ENCODE peak calls at places on chromosomes 11 and 22, in five cellular contexts. X, D, A, Y and M are unnamed samples.

GRCh38 chr11:45322111-45322705 is 36.1 kb upstream of the SYT13 start:
- DNase-seq in X (no peak), D (no peak), A (no peak), Y (no peak), M (no peak)

GRCh38 chr11:12667646-12668045 is 6.6 kb upstream of the TEAD1 start:
- DNase-seq in X (no peak), D (no peak), A (no peak), Y (no peak), M (no peak)

GRCh38 chr11:3341298-3341697 is 37.6 kb downstream of the ZNF195 start:
- DNase-seq in X (no peak), D (peak), A (no peak), Y (peak), M (peak)

GRCh38 chr11:69049490-69049867 is 747 bp downstream of the TPCN2 start:
- DNase-seq in X (no peak), D (no peak), A (no peak), Y (peak), M (peak)

GRCh38 chr11:17513853-17514252 is 30.4 kb downstream of the USH1C start:
- DNase-seq in X (no peak), D (no peak), A (no peak), Y (no peak), M (no peak)

GRCh38 chr11:72927380-72927779 is 113.2 kb downstream of the ATG16L2 start:
- DNase-seq in X (no peak), D (no peak), A (no peak), Y (no peak), M (no peak)

GRCh38 chr11:77074205-77074604 is 7.4 kb downstream of the CAPN5 start:
- DNase-seq in X (no peak), D (no peak), A (no peak), Y (peak), M (no peak)

GRCh38 chr11:121446752-121447156 is 5.4 kb upstream of the SORL1 start:
- DNase-seq in X (peak), D (peak), A (no peak), Y (peak), M (no peak)

GRCh38 chr11:85809191-85809590 is 1.8 kb downstream of the SYTL2 start:
- DNase-seq in X (no peak), D (no peak), A (no peak), Y (no peak), M (no peak)

GRCh38 chr22:35386670-35387288 is 5.9 kb downstream of the HMOX1 start:
- DNase-seq in X (no peak), D (no peak), A (no peak), Y (no peak), M (no peak)

GRCh38 chr22:19319281-19319680 is 27.8 kb upstream of the CLTCL1 start:
- DNase-seq in X (no peak), D (no peak), A (no peak), Y (no peak), M (no peak)

GRCh38 chr22:32130464-32130863 is 28.6 kb downstream of the C22orf42 start:
- DNase-seq in X (no peak), D (no peak), A (no peak), Y (no peak), M (no peak)

GRCh38 chr11:64542172-64543125 is 48.6 kb upstream of the SLC22A12 start:
- DNase-seq in X (no peak), D (no peak), A (no peak), Y (no peak), M (no peak)

GRCh38 chr11:10990637-10991036 is 132.8 kb upstream of the ZBED5 start:
- DNase-seq in X (no peak), D (no peak), A (no peak), Y (no peak), M (no peak)

GRCh38 chr22:36297568-36297967 is 44.6 kb downstream of the APOL1 start:
- DNase-seq in X (no peak), D (no peak), A (no peak), Y (no peak), M (no peak)

GRCh38 chr11:63862923-63863322 is 24.0 kb downstream of the MARK2 start:
- DNase-seq in X (no peak), D (peak), A (no peak), Y (no peak), M (no peak)

GRCh38 chr11:26949846-26950245 is 44.1 kb upstream of the FIBIN start:
- DNase-seq in X (peak), D (no peak), A (no peak), Y (no peak), M (no peak)

DNA sequence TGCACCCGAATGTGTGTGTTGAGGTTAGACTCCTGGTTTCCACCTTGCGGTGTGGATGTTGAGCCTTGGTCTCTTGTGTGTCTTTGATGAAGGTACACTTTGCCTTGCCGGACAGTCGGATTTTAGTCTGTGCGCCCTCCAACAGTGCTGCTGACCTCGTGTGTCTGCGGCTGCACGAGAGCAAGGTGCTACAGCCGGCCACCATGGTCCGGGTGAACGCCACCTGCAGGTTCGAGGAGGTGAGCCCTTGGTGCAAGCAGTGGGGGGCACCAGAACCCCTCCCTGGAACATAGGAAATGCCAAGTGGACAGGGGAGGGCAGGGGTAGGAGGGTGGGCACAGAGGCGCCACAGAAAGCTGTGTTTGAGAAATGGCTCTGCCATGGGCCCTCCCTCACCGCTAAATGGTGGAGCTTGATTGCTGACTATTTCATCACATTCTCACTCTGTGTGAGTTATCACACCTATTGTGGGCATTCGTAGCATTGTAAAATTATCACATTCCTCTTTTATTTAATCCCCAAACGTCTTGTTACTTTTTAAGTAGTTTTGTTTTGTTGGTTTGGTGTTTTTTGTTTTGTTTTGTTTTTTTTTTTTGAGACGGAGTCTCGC is 26.4 kb upstream of the PANX2 start:
- DNase-seq in X (no peak), D (no peak), A (no peak), Y (no peak), M (no peak)
- TF ChIP-seq RAD21 in X (no peak), D (peak), A (no peak), Y (no peak), M (no peak)

GRCh38 chr11:2271077-2271326 is 614 bp upstream of the ASCL2 start:
- DNase-seq in X (no peak), D (no peak), A (no peak), Y (no peak), M (no peak)
- TF ChIP-seq MXI1 in X (no peak), D (no peak), A (no peak), Y (no peak), M (no peak)

GRCh38 chr11:2302844-2303626 is 1.2 kb downstream of the TSPAN32 start:
- DNase-seq in X (no peak), D (no peak), A (no peak), Y (peak), M (no peak)
- TF ChIP-seq RAD21 in X (no peak), D (no peak), A (no peak), Y (no peak), M (no peak)

GRCh38 chr22:28855355-28856094 is 27.8 kb upstream of the ZNRF3 start:
- DNase-seq in X (peak), D (peak), A (peak), Y (peak), M (peak)
- TF ChIP-seq MXI1 in X (no peak), D (no peak), A (no peak), Y (no peak), M (no peak)

GRCh38 chr11:78630561-78631303 is 56.1 kb upstream of the NARS2 start:
- DNase-seq in X (no peak), D (no peak), A (no peak), Y (no peak), M (no peak)
- TF ChIP-seq RAD21 in X (peak), D (no peak), A (no peak), Y (no peak), M (peak)

DNA sequence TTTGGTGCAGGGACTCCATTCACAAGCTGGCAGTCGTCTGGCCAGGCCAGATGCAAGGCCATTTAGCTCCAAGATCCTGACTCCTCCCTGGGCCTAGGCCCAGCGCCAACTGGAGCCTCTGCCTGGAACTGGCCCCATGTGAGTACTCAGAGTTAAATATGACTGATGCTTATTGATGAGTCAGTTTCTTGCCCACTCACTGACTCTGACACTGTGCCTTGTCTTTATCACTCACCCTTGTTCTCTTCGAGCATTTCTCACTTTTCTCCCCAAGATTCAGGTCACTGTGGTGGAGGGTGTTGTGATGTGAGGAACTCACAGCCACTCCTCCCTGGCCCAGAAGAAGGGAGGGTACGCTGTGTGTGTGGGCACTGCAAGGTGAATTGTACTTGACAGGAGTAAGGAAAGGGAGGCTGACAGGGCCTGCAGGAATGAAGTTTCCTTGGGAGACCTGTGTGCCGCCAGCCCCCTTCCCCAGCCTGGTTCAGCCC is 23.2 kb upstream of the ST3GAL4 start:
- DNase-seq in X (peak), D (no peak), A (no peak), Y (peak), M (no peak)
- TF ChIP-seq MXI1 in X (no peak), D (no peak), A (no peak), Y (no peak), M (no peak)

GRCh38 chr22:17953147-17953546 is 71.2 kb downstream of the MICAL3 start:
- DNase-seq in X (no peak), D (no peak), A (no peak), Y (no peak), M (no peak)

GRCh38 chr22:17951315-17951714 is 73.0 kb downstream of the MICAL3 start:
- DNase-seq in X (no peak), D (peak), A (no peak), Y (no peak), M (no peak)

GRCh38 chr22:17954200-17954859 is 70.0 kb downstream of the MICAL3 start:
- DNase-seq in X (no peak), D (peak), A (no peak), Y (no peak), M (no peak)

GRCh38 chr22:17949926-17950473 is 74.4 kb downstream of the MICAL3 start:
- DNase-seq in X (no peak), D (no peak), A (no peak), Y (no peak), M (no peak)

GRCh38 chr22:17952273-17952801 is 72.0 kb downstream of the MICAL3 start:
- DNase-seq in X (no peak), D (no peak), A (no peak), Y (no peak), M (peak)
- TF ChIP-seq RAD21 in X (no peak), D (no peak), A (no peak), Y (no peak), M (no peak)